ENCODE peak calls at places on chromosome 21, in ten cellular contexts. One of them, this sample, is unnamed.

GRCh38 chr21:43025636-43026180 is 49.9 kb downstream of the CBS start:
- DNase-seq in NCI-H1092: no peak
- DNase-seq in AG08395: peak
- DNase-seq in heart left ventricle: no peak
- DNase-seq in NCI-H187: no peak
- DNase-seq in Kasumi-1: no peak
- DNase-seq in activated CD8-positive, alpha-beta memory T cell treated with anti-CD3 and anti-CD28 coated beads, Interleukin-2, amount 50 U/mL, for 48 hours: no peak
- DNase-seq in GM12891: no peak
- DNase-seq in left ventricle myocardium inferior: no peak
- DNase-seq in mesenchymal stem cell: peak
- DNase-seq in this sample: peak

GRCh38 chr21:46613391-46613790 is 8.5 kb upstream of the S100B start:
- DNase-seq in NCI-H1092: no peak
- DNase-seq in AG08395: no peak
- DNase-seq in heart left ventricle: no peak
- DNase-seq in NCI-H187: no peak
- DNase-seq in Kasumi-1: no peak
- DNase-seq in activated CD8-positive, alpha-beta memory T cell treated with anti-CD3 and anti-CD28 coated beads, Interleukin-2, amount 50 U/mL, for 48 hours: no peak
- DNase-seq in GM12891: no peak
- DNase-seq in left ventricle myocardium inferior: no peak
- DNase-seq in mesenchymal stem cell: no peak
- DNase-seq in this sample: no peak

GRCh38 chr21:45787371-45787770 is 143.8 kb downstream of the PCBP3 start:
- DNase-seq in NCI-H1092: no peak
- DNase-seq in AG08395: no peak
- DNase-seq in heart left ventricle: no peak
- DNase-seq in NCI-H187: no peak
- DNase-seq in Kasumi-1: no peak
- DNase-seq in activated CD8-positive, alpha-beta memory T cell treated with anti-CD3 and anti-CD28 coated beads, Interleukin-2, amount 50 U/mL, for 48 hours: no peak
- DNase-seq in GM12891: no peak
- DNase-seq in left ventricle myocardium inferior: no peak
- DNase-seq in mesenchymal stem cell: no peak
- DNase-seq in this sample: no peak

GRCh38 chr21:21612446-21612845 is 614.2 kb downstream of the NCAM2 start:
- DNase-seq in NCI-H1092: no peak
- DNase-seq in AG08395: peak
- DNase-seq in heart left ventricle: no peak
- DNase-seq in NCI-H187: no peak
- DNase-seq in Kasumi-1: peak
- DNase-seq in activated CD8-positive, alpha-beta memory T cell treated with anti-CD3 and anti-CD28 coated beads, Interleukin-2, amount 50 U/mL, for 48 hours: no peak
- DNase-seq in GM12891: no peak
- DNase-seq in left ventricle myocardium inferior: no peak
- DNase-seq in mesenchymal stem cell: peak
- DNase-seq in this sample: peak

GRCh38 chr21:33618407-33618806 is 23.1 kb downstream of the CRYZL1 start:
- DNase-seq in NCI-H1092: no peak
- DNase-seq in AG08395: no peak
- DNase-seq in heart left ventricle: no peak
- DNase-seq in NCI-H187: no peak
- DNase-seq in Kasumi-1: no peak
- DNase-seq in activated CD8-positive, alpha-beta memory T cell treated with anti-CD3 and anti-CD28 coated beads, Interleukin-2, amount 50 U/mL, for 48 hours: no peak
- DNase-seq in GM12891: no peak
- DNase-seq in left ventricle myocardium inferior: no peak
- DNase-seq in mesenchymal stem cell: no peak
- DNase-seq in this sample: no peak

GRCh38 chr21:43959231-43960041 is 52.7 kb upstream of the TRAPPC10 start:
- DNase-seq in NCI-H1092: no peak
- DNase-seq in AG08395: no peak
- DNase-seq in heart left ventricle: no peak
- DNase-seq in NCI-H187: no peak
- DNase-seq in Kasumi-1: no peak
- DNase-seq in activated CD8-positive, alpha-beta memory T cell treated with anti-CD3 and anti-CD28 coated beads, Interleukin-2, amount 50 U/mL, for 48 hours: peak
- DNase-seq in GM12891: no peak
- DNase-seq in left ventricle myocardium inferior: no peak
- DNase-seq in mesenchymal stem cell: no peak
- DNase-seq in this sample: no peak

GRCh38 chr21:28480091-28480869 is 512.4 kb downstream of the LTN1 start:
- DNase-seq in NCI-H1092: no peak
- DNase-seq in AG08395: peak
- DNase-seq in heart left ventricle: no peak
- DNase-seq in NCI-H187: no peak
- DNase-seq in Kasumi-1: no peak
- DNase-seq in activated CD8-positive, alpha-beta memory T cell treated with anti-CD3 and anti-CD28 coated beads, Interleukin-2, amount 50 U/mL, for 48 hours: no peak
- DNase-seq in GM12891: no peak
- DNase-seq in left ventricle myocardium inferior: no peak
- DNase-seq in mesenchymal stem cell: no peak
- DNase-seq in this sample: no peak

GRCh38 chr21:42258885-42259407 is 40.0 kb downstream of the ABCG1 start:
- DNase-seq in NCI-H1092: no peak
- DNase-seq in AG08395: no peak
- DNase-seq in heart left ventricle: peak
- DNase-seq in NCI-H187: no peak
- DNase-seq in Kasumi-1: no peak
- DNase-seq in activated CD8-positive, alpha-beta memory T cell treated with anti-CD3 and anti-CD28 coated beads, Interleukin-2, amount 50 U/mL, for 48 hours: no peak
- DNase-seq in GM12891: no peak
- DNase-seq in left ventricle myocardium inferior: peak
- DNase-seq in mesenchymal stem cell: no peak
- DNase-seq in this sample: no peak

GRCh38 chr21:35382696-35383095 is 333.6 kb upstream of the RUNX1 start:
- DNase-seq in NCI-H1092: no peak
- DNase-seq in AG08395: no peak
- DNase-seq in heart left ventricle: no peak
- DNase-seq in NCI-H187: no peak
- DNase-seq in Kasumi-1: no peak
- DNase-seq in activated CD8-positive, alpha-beta memory T cell treated with anti-CD3 and anti-CD28 coated beads, Interleukin-2, amount 50 U/mL, for 48 hours: no peak
- DNase-seq in GM12891: no peak
- DNase-seq in left ventricle myocardium inferior: no peak
- DNase-seq in mesenchymal stem cell: no peak
- DNase-seq in this sample: no peak

GRCh38 chr21:45309069-45309521 is 21.4 kb upstream of the POFUT2 start:
- DNase-seq in NCI-H1092: no peak
- DNase-seq in AG08395: no peak
- DNase-seq in heart left ventricle: peak
- DNase-seq in NCI-H187: no peak
- DNase-seq in Kasumi-1: peak
- DNase-seq in activated CD8-positive, alpha-beta memory T cell treated with anti-CD3 and anti-CD28 coated beads, Interleukin-2, amount 50 U/mL, for 48 hours: peak
- DNase-seq in GM12891: no peak
- DNase-seq in left ventricle myocardium inferior: peak
- DNase-seq in mesenchymal stem cell: peak
- DNase-seq in this sample: peak

GRCh38 chr21:45306453-45306831 is 18.7 kb upstream of the POFUT2 start:
- DNase-seq in NCI-H1092: no peak
- DNase-seq in AG08395: no peak
- DNase-seq in heart left ventricle: no peak
- DNase-seq in NCI-H187: no peak
- DNase-seq in Kasumi-1: no peak
- DNase-seq in activated CD8-positive, alpha-beta memory T cell treated with anti-CD3 and anti-CD28 coated beads, Interleukin-2, amount 50 U/mL, for 48 hours: no peak
- DNase-seq in GM12891: no peak
- DNase-seq in left ventricle myocardium inferior: no peak
- DNase-seq in mesenchymal stem cell: no peak
- DNase-seq in this sample: no peak

GRCh38 chr21:17402885-17403477 is 109.9 kb upstream of the CXADR start:
- DNase-seq in NCI-H1092: no peak
- DNase-seq in AG08395: no peak
- DNase-seq in heart left ventricle: no peak
- DNase-seq in NCI-H187: no peak
- DNase-seq in Kasumi-1: peak
- DNase-seq in activated CD8-positive, alpha-beta memory T cell treated with anti-CD3 and anti-CD28 coated beads, Interleukin-2, amount 50 U/mL, for 48 hours: no peak
- DNase-seq in GM12891: no peak
- DNase-seq in left ventricle myocardium inferior: no peak
- DNase-seq in mesenchymal stem cell: no peak
- DNase-seq in this sample: no peak

GRCh38 chr21:45328198-45329087 is 40.7 kb upstream of the POFUT2 start:
- DNase-seq in NCI-H1092: no peak
- DNase-seq in AG08395: no peak
- DNase-seq in heart left ventricle: no peak
- DNase-seq in NCI-H187: no peak
- DNase-seq in Kasumi-1: no peak
- DNase-seq in activated CD8-positive, alpha-beta memory T cell treated with anti-CD3 and anti-CD28 coated beads, Interleukin-2, amount 50 U/mL, for 48 hours: no peak
- DNase-seq in GM12891: no peak
- DNase-seq in left ventricle myocardium inferior: peak
- DNase-seq in mesenchymal stem cell: no peak
- DNase-seq in this sample: no peak

GRCh38 chr21:37374026-37374425 is 7.5 kb downstream of the DYRK1A start:
- DNase-seq in NCI-H1092: no peak
- DNase-seq in AG08395: no peak
- DNase-seq in heart left ventricle: no peak
- DNase-seq in NCI-H187: no peak
- DNase-seq in Kasumi-1: no peak
- DNase-seq in activated CD8-positive, alpha-beta memory T cell treated with anti-CD3 and anti-CD28 coated beads, Interleukin-2, amount 50 U/mL, for 48 hours: no peak
- DNase-seq in GM12891: no peak
- DNase-seq in left ventricle myocardium inferior: no peak
- DNase-seq in mesenchymal stem cell: peak
- DNase-seq in this sample: no peak

GRCh38 chr21:17818158-17819113 is 720 bp downstream of the C21orf91 start:
- DNase-seq in NCI-H1092: peak
- DNase-seq in AG08395: peak
- DNase-seq in heart left ventricle: peak
- DNase-seq in NCI-H187: peak
- DNase-seq in Kasumi-1: peak
- DNase-seq in activated CD8-positive, alpha-beta memory T cell treated with anti-CD3 and anti-CD28 coated beads, Interleukin-2, amount 50 U/mL, for 48 hours: peak
- DNase-seq in GM12891: peak
- DNase-seq in left ventricle myocardium inferior: peak
- DNase-seq in mesenchymal stem cell: peak
- DNase-seq in this sample: peak

GRCh38 chr21:33394260-33394659 is 9.0 kb upstream of the IFNGR2 start:
- DNase-seq in NCI-H1092: no peak
- DNase-seq in AG08395: no peak
- DNase-seq in heart left ventricle: peak
- DNase-seq in NCI-H187: no peak
- DNase-seq in Kasumi-1: peak
- DNase-seq in activated CD8-positive, alpha-beta memory T cell treated with anti-CD3 and anti-CD28 coated beads, Interleukin-2, amount 50 U/mL, for 48 hours: no peak
- DNase-seq in GM12891: no peak
- DNase-seq in left ventricle myocardium inferior: no peak
- DNase-seq in mesenchymal stem cell: no peak
- DNase-seq in this sample: no peak

GRCh38 chr21:22544747-22545146 is 1546.5 kb downstream of the NCAM2 start:
- DNase-seq in NCI-H1092: no peak
- DNase-seq in AG08395: no peak
- DNase-seq in heart left ventricle: no peak
- DNase-seq in NCI-H187: no peak
- DNase-seq in Kasumi-1: no peak
- DNase-seq in activated CD8-positive, alpha-beta memory T cell treated with anti-CD3 and anti-CD28 coated beads, Interleukin-2, amount 50 U/mL, for 48 hours: no peak
- DNase-seq in GM12891: no peak
- DNase-seq in left ventricle myocardium inferior: no peak
- DNase-seq in mesenchymal stem cell: no peak
- DNase-seq in this sample: no peak

GRCh38 chr21:42258150-42258884 is 39.4 kb downstream of the ABCG1 start:
- DNase-seq in NCI-H1092: peak
- DNase-seq in AG08395: peak
- DNase-seq in heart left ventricle: peak
- DNase-seq in NCI-H187: peak
- DNase-seq in Kasumi-1: peak
- DNase-seq in activated CD8-positive, alpha-beta memory T cell treated with anti-CD3 and anti-CD28 coated beads, Interleukin-2, amount 50 U/mL, for 48 hours: peak
- DNase-seq in GM12891: peak
- DNase-seq in left ventricle myocardium inferior: peak
- DNase-seq in mesenchymal stem cell: peak
- DNase-seq in this sample: peak

GRCh38 chr21:37631319-37632117 is 264.9 kb downstream of the DYRK1A start:
- DNase-seq in NCI-H1092: no peak
- DNase-seq in AG08395: no peak
- DNase-seq in heart left ventricle: peak
- DNase-seq in NCI-H187: no peak
- DNase-seq in Kasumi-1: no peak
- DNase-seq in activated CD8-positive, alpha-beta memory T cell treated with anti-CD3 and anti-CD28 coated beads, Interleukin-2, amount 50 U/mL, for 48 hours: no peak
- DNase-seq in GM12891: no peak
- DNase-seq in left ventricle myocardium inferior: no peak
- DNase-seq in mesenchymal stem cell: peak
- DNase-seq in this sample: no peak

GRCh38 chr21:42031816-42032215 is 21.7 kb upstream of the ZBTB21 start:
- DNase-seq in NCI-H1092: peak
- DNase-seq in AG08395: no peak
- DNase-seq in heart left ventricle: no peak
- DNase-seq in NCI-H187: no peak
- DNase-seq in Kasumi-1: no peak
- DNase-seq in activated CD8-positive, alpha-beta memory T cell treated with anti-CD3 and anti-CD28 coated beads, Interleukin-2, amount 50 U/mL, for 48 hours: no peak
- DNase-seq in GM12891: no peak
- DNase-seq in left ventricle myocardium inferior: no peak
- DNase-seq in mesenchymal stem cell: no peak
- DNase-seq in this sample: no peak

GRCh38 chr21:46079357-46080170 is 18.3 kb upstream of the COL6A2 start:
- DNase-seq in NCI-H1092: no peak
- DNase-seq in AG08395: peak
- DNase-seq in heart left ventricle: peak
- DNase-seq in NCI-H187: no peak
- DNase-seq in Kasumi-1: no peak
- DNase-seq in activated CD8-positive, alpha-beta memory T cell treated with anti-CD3 and anti-CD28 coated beads, Interleukin-2, amount 50 U/mL, for 48 hours: peak
- DNase-seq in GM12891: peak
- DNase-seq in left ventricle myocardium inferior: no peak
- DNase-seq in mesenchymal stem cell: peak
- DNase-seq in this sample: peak

GRCh38 chr21:25809013-25809412 is 74.2 kb downstream of the GABPA start:
- DNase-seq in NCI-H1092: no peak
- DNase-seq in AG08395: no peak
- DNase-seq in heart left ventricle: no peak
- DNase-seq in NCI-H187: no peak
- DNase-seq in Kasumi-1: no peak
- DNase-seq in activated CD8-positive, alpha-beta memory T cell treated with anti-CD3 and anti-CD28 coated beads, Interleukin-2, amount 50 U/mL, for 48 hours: no peak
- DNase-seq in GM12891: no peak
- DNase-seq in left ventricle myocardium inferior: no peak
- DNase-seq in mesenchymal stem cell: no peak
- DNase-seq in this sample: peak

GRCh38 chr21:36115138-36115710 is 19.7 kb upstream of the CBR3 start:
- DNase-seq in NCI-H1092: no peak
- DNase-seq in AG08395: no peak
- DNase-seq in heart left ventricle: no peak
- DNase-seq in NCI-H187: no peak
- DNase-seq in Kasumi-1: no peak
- DNase-seq in activated CD8-positive, alpha-beta memory T cell treated with anti-CD3 and anti-CD28 coated beads, Interleukin-2, amount 50 U/mL, for 48 hours: no peak
- DNase-seq in GM12891: no peak
- DNase-seq in left ventricle myocardium inferior: no peak
- DNase-seq in mesenchymal stem cell: no peak
- DNase-seq in this sample: no peak

GRCh38 chr21:44682580-44683151 is 703 bp upstream of the KRTAP12-1 start:
- DNase-seq in NCI-H1092: no peak
- DNase-seq in AG08395: no peak
- DNase-seq in heart left ventricle: no peak
- DNase-seq in NCI-H187: no peak
- DNase-seq in Kasumi-1: no peak
- DNase-seq in activated CD8-positive, alpha-beta memory T cell treated with anti-CD3 and anti-CD28 coated beads, Interleukin-2, amount 50 U/mL, for 48 hours: no peak
- DNase-seq in GM12891: no peak
- DNase-seq in left ventricle myocardium inferior: no peak
- DNase-seq in mesenchymal stem cell: no peak
- DNase-seq in this sample: no peak

GRCh38 chr21:31872452-31873274 is at the start of gene HUNK:
- DNase-seq in NCI-H1092: peak
- DNase-seq in AG08395: peak
- DNase-seq in heart left ventricle: no peak
- DNase-seq in NCI-H187: peak
- DNase-seq in Kasumi-1: peak
- DNase-seq in activated CD8-positive, alpha-beta memory T cell treated with anti-CD3 and anti-CD28 coated beads, Interleukin-2, amount 50 U/mL, for 48 hours: peak
- DNase-seq in GM12891: peak
- DNase-seq in left ventricle myocardium inferior: no peak
- DNase-seq in mesenchymal stem cell: peak
- DNase-seq in this sample: no peak

GRCh38 chr21:46347791-46348381 is 23.9 kb downstream of the PCNT start:
- DNase-seq in NCI-H1092: no peak
- DNase-seq in AG08395: no peak
- DNase-seq in heart left ventricle: peak
- DNase-seq in NCI-H187: no peak
- DNase-seq in Kasumi-1: no peak
- DNase-seq in activated CD8-positive, alpha-beta memory T cell treated with anti-CD3 and anti-CD28 coated beads, Interleukin-2, amount 50 U/mL, for 48 hours: no peak
- DNase-seq in GM12891: no peak
- DNase-seq in left ventricle myocardium inferior: peak
- DNase-seq in mesenchymal stem cell: no peak
- DNase-seq in this sample: no peak

GRCh38 chr21:26116456-26117011 is 54.0 kb downstream of the APP start:
- DNase-seq in NCI-H1092: no peak
- DNase-seq in AG08395: peak
- DNase-seq in heart left ventricle: no peak
- DNase-seq in NCI-H187: no peak
- DNase-seq in Kasumi-1: no peak
- DNase-seq in activated CD8-positive, alpha-beta memory T cell treated with anti-CD3 and anti-CD28 coated beads, Interleukin-2, amount 50 U/mL, for 48 hours: no peak
- DNase-seq in GM12891: no peak
- DNase-seq in left ventricle myocardium inferior: no peak
- DNase-seq in mesenchymal stem cell: no peak
- DNase-seq in this sample: no peak

GRCh38 chr21:43611598-43612369 is 47.5 kb downstream of the HSF2BP start:
- DNase-seq in NCI-H1092: peak
- DNase-seq in AG08395: peak
- DNase-seq in heart left ventricle: peak
- DNase-seq in NCI-H187: no peak
- DNase-seq in Kasumi-1: peak
- DNase-seq in activated CD8-positive, alpha-beta memory T cell treated with anti-CD3 and anti-CD28 coated beads, Interleukin-2, amount 50 U/mL, for 48 hours: no peak
- DNase-seq in GM12891: no peak
- DNase-seq in left ventricle myocardium inferior: peak
- DNase-seq in mesenchymal stem cell: peak
- DNase-seq in this sample: peak